ENCODE peak calls at places on chromosomes 16 and 17, in four cellular contexts. N, L, R and P are unnamed samples.

GRCh38 chr17:36920032-36921000 is 17.0 kb upstream of the LHX1 start:
- DNase-seq in N (no peak), L (peak), R (no peak), P (no peak)

GRCh38 chr16:67676516-67676915 is 9.9 kb downstream of the C16orf86 start:
- DNase-seq in N (no peak), L (no peak), R (no peak), P (no peak)

GRCh38 chr16:81448154-81449131 is 3.8 kb downstream of the CMIP start:
- DNase-seq in N (no peak), L (no peak), R (peak), P (no peak)

GRCh38 chr17:45700171-45701090 is 83.7 kb upstream of the CRHR1 start:
- DNase-seq in N (no peak), L (no peak), R (no peak), P (no peak)

GRCh38 chr17:82400830-82401229 is 17.3 kb upstream of the HEXD start:
- DNase-seq in N (no peak), L (no peak), R (no peak), P (no peak)

GRCh38 chr17:75811174-75811573 is 26.6 kb downstream of the UNK start:
- DNase-seq in N (no peak), L (no peak), R (no peak), P (no peak)

GRCh38 chr17:59345476-59345875 is 14.0 kb downstream of the YPEL2 start:
- DNase-seq in N (no peak), L (no peak), R (no peak), P (no peak)

GRCh38 chr17:55303701-55304145 is 39.0 kb downstream of the HLF start:
- DNase-seq in N (no peak), L (no peak), R (no peak), P (no peak)

GRCh38 chr17:6163632-6164319 is 93.6 kb downstream of the WSCD1 start:
- DNase-seq in N (no peak), L (no peak), R (no peak), P (no peak)

GRCh38 chr17:12342161-12342560 is 321.5 kb downstream of the MAP2K4 start:
- DNase-seq in N (no peak), L (no peak), R (no peak), P (no peak)

GRCh38 chr17:69512946-69513345 is 98.4 kb downstream of the MAP2K6 start:
- DNase-seq in N (no peak), L (no peak), R (no peak), P (no peak)

GRCh38 chr16:4574919-4575705 is 19.0 kb downstream of the C16orf96 start:
- DNase-seq in N (no peak), L (peak), R (no peak), P (no peak)

GRCh38 chr16:68592466-68593337 is 52.4 kb upstream of the CDH3 start:
- DNase-seq in N (no peak), L (no peak), R (peak), P (no peak)

GRCh38 chr16:25005445-25006306 is 9.5 kb downstream of the ARHGAP17 start:
- DNase-seq in N (no peak), L (no peak), R (no peak), P (no peak)

GRCh38 chr17:38403491-38403890 is 24.8 kb upstream of the ARHGAP23 start:
- DNase-seq in N (no peak), L (no peak), R (no peak), P (no peak)

GRCh38 chr16:67158637-67159600 is 790 bp downstream of the TRADD start:
- DNase-seq in N (peak), L (peak), R (peak), P (no peak)

GRCh38 chr17:81563861-81564586 is 11.9 kb upstream of the FAAP100 start:
- DNase-seq in N (no peak), L (no peak), R (no peak), P (no peak)

GRCh38 chr16:89319883-89320716 is 102.6 kb downstream of the ZNF778 start:
- DNase-seq in N (peak), L (peak), R (peak), P (no peak)

GRCh38 chr17:48259710-48260291 is 152.2 kb downstream of the SNX11 start:
- DNase-seq in N (no peak), L (peak), R (no peak), P (no peak)

GRCh38 chr16:80526418-80527061 is 14.3 kb upstream of the DYNLRB2 start:
- DNase-seq in N (no peak), L (peak), R (peak), P (peak)

GRCh38 chr17:67440311-67441051 is 63.4 kb downstream of the PITPNC1 start:
- DNase-seq in N (no peak), L (no peak), R (no peak), P (no peak)

GRCh38 chr16:73124097-73124652 is 76.2 kb upstream of the ZFHX3 start:
- DNase-seq in N (no peak), L (no peak), R (no peak), P (peak)

GRCh38 chr17:14926526-14927122 is 338.5 kb downstream of the PMP22 start:
- DNase-seq in N (no peak), L (peak), R (peak), P (peak)

GRCh38 chr16:85584192-85584757 is 28.8 kb upstream of the GSE1 start:
- DNase-seq in N (no peak), L (no peak), R (no peak), P (no peak)

GRCh38 chr16:22266546-22266945 is 30.7 kb upstream of the POLR3E start:
- DNase-seq in N (no peak), L (no peak), R (no peak), P (no peak)

GRCh38 chr17:45848868-45849535 is 4.3 kb downstream of the SPPL2C start:
- DNase-seq in N (no peak), L (no peak), R (no peak), P (no peak)

GRCh38 chr16:11257131-11257938 is 1.3 kb upstream of the SOCS1 start:
- DNase-seq in N (no peak), L (peak), R (peak), P (peak)

GRCh38 chr16:51097729-51098128 is 53.3 kb downstream of the SALL1 start:
- DNase-seq in N (no peak), L (no peak), R (no peak), P (no peak)

GRCh38 chr17:332023-332422 is 20.6 kb downstream of the RPH3AL start:
- DNase-seq in N (no peak), L (no peak), R (no peak), P (no peak)

GRCh38 chr17:40820228-40820838 is 2.1 kb downstream of the KRT10 start:
- DNase-seq in N (no peak), L (no peak), R (no peak), P (no peak)

GRCh38 chr17:5667871-5668270 is 83.6 kb upstream of the NLRP1 start:
- DNase-seq in N (no peak), L (no peak), R (peak), P (peak)

GRCh38 chr17:13003927-13004326 is 13.9 kb downstream of the ELAC2 start:
- DNase-seq in N (no peak), L (no peak), R (no peak), P (no peak)

GRCh38 chr17:5883775-5884665 is 186.2 kb upstream of the WSCD1 start:
- DNase-seq in N (no peak), L (no peak), R (no peak), P (no peak)

GRCh38 chr17:20073056-20073979 is 64.2 kb downstream of the SPECC1 start:
- DNase-seq in N (no peak), L (no peak), R (no peak), P (no peak)

GRCh38 chr16:58148526-58148925 is 19.3 kb upstream of the CFAP20 start:
- DNase-seq in N (no peak), L (no peak), R (no peak), P (no peak)

GRCh38 chr16:58152246-58152868 is 23.2 kb upstream of the CFAP20 start:
- DNase-seq in N (no peak), L (no peak), R (peak), P (no peak)

DNA sequence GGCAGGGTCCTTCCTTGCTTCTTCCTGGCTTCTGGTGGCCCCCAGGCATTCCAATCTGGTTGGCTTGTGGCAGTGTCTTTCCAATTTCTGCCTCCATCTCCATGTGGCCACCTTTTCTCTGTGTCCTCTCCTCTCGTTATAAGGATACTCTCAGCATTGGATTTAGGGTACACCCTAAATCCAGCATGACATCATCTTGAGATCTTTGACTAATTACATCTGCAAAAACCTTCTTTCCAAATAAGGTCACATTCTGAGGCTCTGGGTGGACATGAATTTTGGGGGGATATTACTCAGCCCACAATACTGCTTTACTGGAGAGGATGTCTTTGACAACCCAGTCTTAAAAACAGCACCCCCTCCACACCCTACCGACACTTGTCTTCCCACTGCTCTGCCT is 18.9 kb upstream of the CFAP20 start:
- DNase-seq in N (no peak), L (no peak), R (no peak), P (no peak)
- TF ChIP-seq FOXK2 in N (no peak), L (no peak), R (no peak), P (no peak)

DNA sequence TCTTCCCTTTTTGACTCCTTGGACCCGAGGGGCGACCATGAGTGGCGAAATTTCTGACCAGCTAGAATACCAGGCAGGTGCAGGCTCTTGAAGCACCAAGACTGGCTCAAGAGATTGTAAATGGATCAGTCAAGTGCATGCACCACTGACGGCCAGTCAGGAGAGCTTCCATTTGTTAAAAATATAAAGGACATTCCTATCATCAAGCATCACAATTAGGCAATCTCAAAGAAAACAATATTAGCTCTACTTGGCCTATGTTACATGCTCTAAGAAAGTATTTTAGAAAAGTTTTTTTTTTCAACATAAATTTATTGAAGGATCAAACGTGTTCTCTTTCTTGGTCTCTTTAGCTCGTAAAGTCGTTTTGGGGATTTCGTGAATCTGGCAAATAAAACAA is 1.5 kb upstream of the PRKCA start:
- DNase-seq in N (no peak), L (no peak), R (no peak), P (no peak)
- TF ChIP-seq SP1 in N (no peak), L (no peak), R (no peak), P (no peak)

GRCh38 chr17:62611767-62612166 is 15.7 kb upstream of the MRC2 start:
- DNase-seq in N (peak), L (no peak), R (no peak), P (no peak)
- TF ChIP-seq FOXM1 in N (no peak), L (no peak), R (no peak), P (no peak)

GRCh38 chr16:70691223-70692129 is 5.6 kb upstream of the MTSS2 start:
- DNase-seq in N (no peak), L (no peak), R (peak), P (no peak)
- TF ChIP-seq FOXK2 in N (no peak), L (no peak), R (no peak), P (no peak)

GRCh38 chr17:79981661-79982101 is 54.0 kb downstream of the TBC1D16 start:
- DNase-seq in N (no peak), L (no peak), R (no peak), P (no peak)
- TF ChIP-seq SP1 in N (no peak), L (no peak), R (no peak), P (no peak)

DNA sequence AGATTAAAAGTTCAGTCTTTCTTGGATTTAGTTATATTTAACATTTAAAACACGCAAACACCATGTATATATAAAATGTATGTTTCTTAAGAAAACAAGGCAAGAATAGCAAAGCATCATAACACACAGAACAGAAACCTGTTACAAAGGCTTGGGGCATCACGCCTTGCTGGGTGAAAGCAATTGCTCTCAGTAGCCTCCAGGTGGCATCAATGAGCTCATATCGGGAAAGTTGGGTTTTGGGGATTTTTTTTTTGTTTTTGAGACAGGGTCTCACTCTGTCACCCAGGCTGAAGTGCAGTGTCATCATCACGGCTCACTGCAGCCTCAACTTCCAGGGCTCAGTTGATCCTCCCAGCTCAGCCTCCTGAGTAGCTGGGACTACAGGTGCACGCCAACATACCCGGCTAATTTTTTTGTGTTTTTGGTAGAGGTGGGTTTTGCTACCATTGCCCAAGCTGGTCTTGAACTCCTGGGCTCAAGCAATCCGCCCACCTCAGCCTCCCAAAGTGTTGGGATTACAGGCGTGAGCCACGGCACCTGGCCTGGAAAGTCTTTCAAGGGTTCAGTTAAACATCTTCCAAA is 56.9 kb downstream of the CYB5D2 start:
- DNase-seq in N (no peak), L (peak), R (peak), P (peak)
- TF ChIP-seq FOXM1 in N (no peak), L (no peak), R (no peak), P (no peak)

GRCh38 chr17:77419547-77420475 is 279.0 kb downstream of the SEC14L1 start:
- DNase-seq in N (no peak), L (peak), R (peak), P (peak)
- TF ChIP-seq FOXK2 in N (no peak), L (no peak), R (no peak), P (no peak)

DNA sequence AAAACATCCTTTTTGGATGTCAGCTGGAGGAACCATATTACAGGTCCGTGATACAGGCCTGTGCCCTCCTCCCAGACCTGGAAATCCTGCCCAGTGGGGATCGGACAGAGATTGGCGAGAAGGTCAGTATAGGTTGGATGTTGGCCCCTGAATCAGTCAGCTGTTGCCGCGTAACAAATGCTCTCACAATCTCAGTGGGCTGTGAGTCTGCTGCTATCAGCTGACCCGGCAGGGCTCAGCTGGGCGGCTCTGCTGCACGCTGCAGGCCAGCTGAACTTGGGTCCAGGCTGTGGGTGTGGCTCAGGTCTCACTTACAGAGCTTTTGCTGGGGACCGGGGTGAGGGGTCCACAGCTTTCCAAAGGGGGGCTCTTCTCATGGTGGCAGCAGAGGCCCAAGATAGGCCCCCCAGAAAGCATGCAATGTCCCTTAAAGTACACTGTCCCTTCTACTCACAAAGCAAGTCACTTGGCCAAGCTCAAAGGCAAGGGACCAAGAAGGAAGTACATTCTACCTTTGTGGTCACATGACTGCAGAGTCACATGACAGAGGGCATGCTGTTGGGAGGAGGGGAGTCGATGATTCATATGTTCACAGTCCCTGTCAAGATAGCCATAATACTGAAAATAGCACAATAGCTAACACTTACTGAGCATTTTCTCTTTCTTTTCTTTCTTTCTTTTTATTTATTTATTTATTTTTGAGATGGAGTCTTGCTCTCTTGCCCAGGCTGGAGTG is 134.2 kb downstream of the ABCC1 start:
- DNase-seq in N (no peak), L (peak), R (peak), P (no peak)
- TF ChIP-seq SP1 in N (no peak), L (no peak), R (no peak), P (no peak)

GRCh38 chr16:61653544-61653943 is 382.7 kb downstream of the CDH8 start:
- DNase-seq in N (no peak), L (no peak), R (no peak), P (no peak)

GRCh38 chr16:61654962-61655361 is 381.3 kb downstream of the CDH8 start:
- DNase-seq in N (no peak), L (no peak), R (no peak), P (no peak)
- TF ChIP-seq FOXM1 in N (no peak), L (no peak), R (no peak), P (no peak)